ENCODE peak calls at places on chromosomes 12 and 14, in five cellular contexts. J is endothelial cell, E is HFFc6, Z is RWPE2, P is nephron progenitor cell. X is an unnamed sample.

GRCh38 chr14:76348898-76349297 is 27.0 kb upstream of the ESRRB start:
- DNase-seq in J (no peak), E (peak), Z (no peak), P (no peak), X (no peak)

GRCh38 chr14:72550513-72550912 is 343.4 kb downstream of the DPF3 start:
- DNase-seq in J (no peak), E (no peak), Z (no peak), P (no peak), X (no peak)

GRCh38 chr14:97359391-97359790 is 562.2 kb downstream of the VRK1 start:
- DNase-seq in J (no peak), E (no peak), Z (no peak), P (no peak), X (no peak)

GRCh38 chr12:76480800-76481199 is 78.8 kb downstream of the OSBPL8 start:
- DNase-seq in J (no peak), E (no peak), Z (no peak), P (no peak), X (no peak)

GRCh38 chr14:84112589-84112988 is 1417.4 kb upstream of the FLRT2 start:
- DNase-seq in J (no peak), E (no peak), Z (no peak), P (no peak), X (no peak)

GRCh38 chr12:86044396-86044795 is 170.3 kb downstream of the NTS start:
- DNase-seq in J (no peak), E (no peak), Z (no peak), P (no peak), X (no peak)

GRCh38 chr12:43095669-43096068 is 456.3 kb downstream of the ADAMTS20 start:
- DNase-seq in J (no peak), E (no peak), Z (no peak), P (no peak), X (no peak)

GRCh38 chr12:30796508-30796780 is 41.7 kb upstream of the CAPRIN2 start:
- DNase-seq in J (no peak), E (no peak), Z (no peak), P (no peak), X (peak)

GRCh38 chr12:105444050-105444808 is 113.7 kb downstream of the C12orf75 start:
- DNase-seq in J (no peak), E (no peak), Z (no peak), P (no peak), X (no peak)

GRCh38 chr12:68235576-68235975 is 10.0 kb upstream of the IL26 start:
- DNase-seq in J (no peak), E (no peak), Z (no peak), P (no peak), X (no peak)

GRCh38 chr12:68237068-68237467 is 11.5 kb upstream of the IL26 start:
- DNase-seq in J (no peak), E (no peak), Z (no peak), P (no peak), X (no peak)

GRCh38 chr12:68234140-68234539 is 8.5 kb upstream of the IL26 start:
- DNase-seq in J (no peak), E (no peak), Z (no peak), P (no peak), X (no peak)

GRCh38 chr12:68237523-68238070 is 12.0 kb upstream of the IL26 start:
- DNase-seq in J (no peak), E (peak), Z (no peak), P (no peak), X (no peak)

GRCh38 chr12:68236421-68237059 is 10.9 kb upstream of the IL26 start:
- DNase-seq in J (no peak), E (no peak), Z (no peak), P (no peak), X (no peak)
- TF ChIP-seq CTCF in J (no peak), E (no peak), Z (no peak), P (no peak), X (no peak)

GRCh38 chr12:110403975-110404675 is 617 bp upstream of the ANAPC7 start:
- DNase-seq in J (peak), E (peak), Z (no peak), P (peak), X (peak)

GRCh38 chr12:110403146-110403974 is at the start of gene ANAPC7:
- DNase-seq in J (peak), E (peak), Z (peak), P (peak), X (peak)
- TF ChIP-seq CTCF in J (no peak), E (peak), Z (no peak), P (no peak), X (no peak)

DNA sequence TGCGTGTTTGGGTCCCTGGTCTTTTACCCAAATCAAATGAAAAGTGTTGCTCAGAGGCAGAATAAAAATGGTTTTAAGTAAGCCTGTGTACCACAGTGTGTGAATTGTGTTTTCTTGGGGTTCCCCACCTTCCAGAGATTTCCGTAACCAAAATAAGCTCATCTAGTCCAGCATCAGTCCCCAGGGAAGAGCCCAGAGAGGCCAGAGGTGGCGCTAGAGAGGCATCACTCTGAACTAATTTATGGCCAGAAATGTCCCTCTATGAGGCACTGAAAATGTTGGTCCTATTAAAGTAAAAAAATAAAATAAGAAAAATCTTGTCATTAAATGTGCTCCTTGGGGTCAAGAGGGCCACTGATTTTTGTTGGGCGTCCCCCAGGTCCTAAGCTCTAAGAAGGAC is 24.9 kb upstream of the PRKAB1 start:
- DNase-seq in J (peak), E (no peak), Z (no peak), P (peak), X (no peak)
- TF ChIP-seq CTCF in J (peak), E (peak), Z (no peak), P (peak), X (peak)

GRCh38 chr12:97342130-97342529 is 120.5 kb upstream of the RMST start:
- DNase-seq in J (no peak), E (no peak), Z (no peak), P (no peak), X (no peak)

GRCh38 chr12:97335093-97335492 is 127.5 kb upstream of the RMST start:
- DNase-seq in J (no peak), E (no peak), Z (no peak), P (no peak), X (no peak)

DNA sequence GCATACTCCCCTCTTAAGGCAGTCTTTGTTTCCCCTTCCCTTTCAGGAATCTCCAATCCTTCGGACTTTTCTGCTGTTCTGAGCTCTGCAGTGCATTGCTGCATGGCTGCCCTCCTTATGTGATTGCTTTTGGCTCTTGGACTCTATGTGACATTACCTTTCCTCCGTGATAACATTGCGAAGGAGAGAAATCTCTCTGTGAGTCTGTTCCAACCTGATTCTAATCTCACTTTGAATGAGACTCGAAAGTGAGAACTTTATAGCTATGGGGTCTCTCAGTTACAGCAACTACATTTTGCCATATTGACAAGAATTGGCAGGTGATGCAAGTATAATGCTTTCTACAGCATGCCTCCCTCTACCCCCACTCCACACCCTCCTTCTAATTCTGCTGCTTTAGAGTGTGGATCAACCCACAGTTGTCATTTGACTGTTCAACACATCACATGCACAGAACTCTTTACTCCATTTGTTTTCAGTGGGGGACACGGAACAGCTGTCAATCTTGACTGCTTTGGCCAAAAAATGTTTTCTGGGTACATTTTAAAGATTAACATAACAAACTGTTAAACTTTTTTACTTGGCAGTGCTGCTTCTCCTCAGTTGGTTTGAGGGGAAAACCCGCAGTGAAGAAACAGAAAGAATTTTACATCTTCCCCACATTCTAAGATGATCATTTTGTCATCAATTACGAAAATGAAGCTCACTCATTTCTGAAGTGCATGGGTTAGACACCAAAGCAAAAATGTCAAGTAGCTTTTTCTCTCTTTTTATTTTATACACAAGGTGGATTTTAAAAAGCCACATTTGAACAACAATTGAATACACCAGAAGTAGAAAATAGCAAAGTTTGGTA is 125.5 kb upstream of the RMST start:
- DNase-seq in J (no peak), E (no peak), Z (no peak), P (no peak), X (no peak)
- TF ChIP-seq CTCF in J (no peak), E (no peak), Z (no peak), P (no peak), X (no peak)

GRCh38 chr14:91891721-91892220 is 24.4 kb upstream of the TC2N start:
- DNase-seq in J (no peak), E (no peak), Z (no peak), P (no peak), X (no peak)

GRCh38 chr14:91893659-91894058 is 26.3 kb upstream of the TC2N start:
- DNase-seq in J (no peak), E (no peak), Z (no peak), P (no peak), X (no peak)

GRCh38 chr14:91891081-91891480 is 23.7 kb upstream of the TC2N start:
- DNase-seq in J (no peak), E (no peak), Z (no peak), P (no peak), X (no peak)

GRCh38 chr14:91890291-91890749 is 23.0 kb upstream of the TC2N start:
- DNase-seq in J (no peak), E (no peak), Z (no peak), P (no peak), X (no peak)

DNA sequence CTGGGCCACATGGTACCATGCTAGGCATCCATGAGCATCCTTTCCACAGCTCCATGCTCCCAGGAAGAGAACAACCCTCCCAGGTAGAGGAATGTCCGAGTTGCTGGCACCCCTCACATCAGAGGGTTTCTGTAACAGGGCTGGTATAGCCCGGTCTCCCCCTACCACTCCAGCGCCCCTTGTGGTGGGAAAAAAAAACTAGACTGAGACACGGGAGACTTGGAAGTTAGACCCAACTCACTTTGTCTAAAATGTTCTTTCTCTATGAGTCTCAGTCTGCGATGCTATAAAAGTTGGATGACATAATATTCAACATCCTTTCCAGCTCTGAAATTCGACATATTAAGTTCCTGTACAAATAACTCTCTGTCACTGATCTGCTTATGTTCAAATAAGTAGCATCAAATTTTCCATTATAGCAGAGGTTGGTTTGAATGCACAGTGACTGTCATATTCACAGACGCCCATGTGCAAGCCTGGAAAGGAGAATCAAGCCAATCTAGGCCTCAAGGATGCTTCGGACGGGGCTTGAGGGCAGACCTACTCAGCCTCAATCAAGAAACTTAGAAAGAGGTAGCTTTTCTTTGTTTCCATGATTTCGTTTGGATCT is 25.7 kb upstream of the TC2N start:
- DNase-seq in J (peak), E (no peak), Z (no peak), P (peak), X (no peak)
- TF ChIP-seq CTCF in J (peak), E (peak), Z (peak), P (peak), X (peak)

DNA sequence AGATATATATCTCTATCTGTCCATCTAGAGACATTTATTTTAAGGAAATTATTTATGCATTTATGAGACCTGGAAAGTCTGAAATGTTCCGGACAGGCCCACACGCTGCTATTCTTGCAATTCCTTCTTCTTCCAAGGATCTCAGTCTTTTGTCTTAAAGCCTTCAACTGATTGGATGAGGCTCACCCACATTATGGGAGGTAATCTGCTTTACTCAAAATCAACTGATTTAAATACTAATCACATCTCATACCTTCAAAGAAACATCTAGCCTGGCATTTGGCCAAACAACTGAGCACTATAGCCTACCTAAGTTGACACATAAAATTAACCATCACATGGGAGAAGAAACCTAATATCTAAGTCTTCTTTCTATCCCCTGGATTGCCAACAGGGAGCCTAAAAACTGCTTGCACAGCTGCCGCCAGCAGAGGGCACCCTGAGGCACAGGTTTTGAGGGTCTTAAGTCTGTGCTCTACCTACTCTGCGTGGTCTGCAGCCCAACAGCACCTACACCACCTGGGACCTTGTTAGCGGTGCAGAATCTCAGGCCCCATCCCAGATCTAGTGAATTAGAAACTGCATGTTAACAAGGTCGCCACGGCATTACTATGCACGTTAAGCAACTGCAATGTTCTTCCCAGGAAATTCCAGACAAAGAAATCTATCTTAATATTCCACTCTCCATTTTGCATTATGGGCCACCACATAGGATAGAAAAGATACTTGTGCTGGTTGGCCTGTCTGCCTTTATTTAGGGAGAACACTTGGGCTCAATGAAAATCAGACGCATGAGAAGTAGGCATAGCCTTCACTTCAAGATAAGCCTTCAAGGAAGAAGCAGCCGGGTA is 249.7 kb downstream of the FOXG1 start:
- DNase-seq in J (peak), E (peak), Z (no peak), P (peak), X (no peak)
- TF ChIP-seq CTCF in J (peak), E (peak), Z (peak), P (peak), X (peak)

GRCh38 chr14:88199882-88200281 is 123.2 kb downstream of the KCNK10 start:
- DNase-seq in J (no peak), E (no peak), Z (no peak), P (no peak), X (no peak)

GRCh38 chr14:88203289-88203688 is 119.8 kb downstream of the KCNK10 start:
- DNase-seq in J (no peak), E (no peak), Z (no peak), P (no peak), X (no peak)

GRCh38 chr14:88198441-88198840 is 124.6 kb downstream of the KCNK10 start:
- DNase-seq in J (no peak), E (no peak), Z (no peak), P (no peak), X (no peak)

GRCh38 chr14:88204221-88204620 is 118.8 kb downstream of the KCNK10 start:
- DNase-seq in J (no peak), E (no peak), Z (no peak), P (no peak), X (no peak)

GRCh38 chr14:88202296-88202695 is 120.8 kb downstream of the KCNK10 start:
- DNase-seq in J (no peak), E (no peak), Z (no peak), P (no peak), X (no peak)
- TF ChIP-seq CTCF in J (no peak), E (no peak), Z (no peak), P (no peak), X (no peak)

DNA sequence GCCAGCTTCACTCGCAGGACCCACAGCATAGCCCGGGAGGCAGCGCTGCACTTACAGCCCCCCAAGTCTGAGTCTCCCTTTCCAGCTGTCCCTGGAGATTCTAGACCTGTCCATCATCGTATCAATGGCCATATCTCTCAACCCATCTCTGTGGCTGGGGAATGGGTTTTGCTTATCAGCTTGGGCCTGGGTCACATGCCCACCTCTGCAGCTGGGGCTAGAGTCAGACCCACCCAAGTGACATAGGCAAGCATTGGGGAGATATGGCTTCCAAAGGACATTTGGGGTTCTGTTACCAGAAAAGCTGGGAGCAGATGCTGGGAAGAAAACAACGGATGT is 14.0 kb downstream of the P2RX4 start:
- DNase-seq in J (no peak), E (no peak), Z (no peak), P (no peak), X (no peak)
- TF ChIP-seq CTCF in J (no peak), E (no peak), Z (no peak), P (no peak), X (no peak)

GRCh38 chr12:54257332-54257731 is 22.6 kb downstream of the CBX5 start:
- DNase-seq in J (no peak), E (no peak), Z (no peak), P (no peak), X (no peak)
- TF ChIP-seq CTCF in J (no peak), E (no peak), Z (no peak), P (no peak), X (no peak)

GRCh38 chr12:95397566-95397965 is 76.4 kb upstream of the METAP2 start:
- DNase-seq in J (no peak), E (no peak), Z (no peak), P (no peak), X (no peak)
- TF ChIP-seq CTCF in J (no peak), E (no peak), Z (no peak), P (no peak), X (no peak)

X was measured in D721Med.